ENCODE peak calls at places on chromosomes 11 and 22, in four cellular contexts. One of them, this sample, is unnamed.

GRCh38 chr22:31947296-31947695 is 3.0 kb downstream of the YWHAH start:
- DNase-seq in Panc1: peak
- DNase-seq in fibroblast of lung: no peak
- DNase-seq in progenitor cell of endocrine pancreas: no peak
- DNase-seq in this sample: no peak

GRCh38 chr22:30185129-30185528 is 61.4 kb downstream of the LIF start:
- DNase-seq in fibroblast of lung: no peak
- DNase-seq in Panc1: no peak
- DNase-seq in progenitor cell of endocrine pancreas: no peak
- DNase-seq in this sample: no peak

GRCh38 chr11:70567680-70568503 is 169.6 kb downstream of the CTTN start:
- DNase-seq in progenitor cell of endocrine pancreas: no peak
- DNase-seq in Panc1: no peak
- DNase-seq in fibroblast of lung: peak
- DNase-seq in this sample: peak

GRCh38 chr11:22624742-22625447 is 728 bp downstream of the FANCF start:
- DNase-seq in Panc1: peak
- DNase-seq in progenitor cell of endocrine pancreas: peak
- DNase-seq in fibroblast of lung: peak
- DNase-seq in this sample: peak

GRCh38 chr11:65126624-65127274 is 4.6 kb downstream of the MRPL49 start:
- DNase-seq in progenitor cell of endocrine pancreas: no peak
- DNase-seq in fibroblast of lung: no peak
- DNase-seq in Panc1: no peak
- DNase-seq in this sample: peak

GRCh38 chr11:16933756-16934603 is 80.2 kb downstream of the PLEKHA7 start:
- DNase-seq in Panc1: no peak
- DNase-seq in progenitor cell of endocrine pancreas: no peak
- DNase-seq in fibroblast of lung: no peak
- DNase-seq in this sample: no peak

GRCh38 chr22:26992556-26992955 is 335.2 kb downstream of the MIAT start:
- DNase-seq in progenitor cell of endocrine pancreas: no peak
- DNase-seq in Panc1: no peak
- DNase-seq in fibroblast of lung: no peak
- DNase-seq in this sample: no peak

GRCh38 chr11:20093775-20094174 is 66.5 kb downstream of the DBX1 start:
- DNase-seq in Panc1: no peak
- DNase-seq in progenitor cell of endocrine pancreas: no peak
- DNase-seq in fibroblast of lung: peak
- DNase-seq in this sample: no peak

GRCh38 chr11:78659326-78660319 is 85.0 kb upstream of the NARS2 start:
- DNase-seq in fibroblast of lung: no peak
- DNase-seq in progenitor cell of endocrine pancreas: no peak
- DNase-seq in Panc1: no peak
- DNase-seq in this sample: peak

GRCh38 chr11:133064152-133064877 is 468.0 kb downstream of the OPCML start:
- DNase-seq in progenitor cell of endocrine pancreas: peak
- DNase-seq in fibroblast of lung: peak
- DNase-seq in Panc1: no peak
- DNase-seq in this sample: no peak

GRCh38 chr11:18618341-18619025 is 15.7 kb downstream of the SPTY2D1 start:
- DNase-seq in Panc1: no peak
- DNase-seq in fibroblast of lung: peak
- DNase-seq in progenitor cell of endocrine pancreas: no peak
- DNase-seq in this sample: no peak

GRCh38 chr11:36693139-36693845 is 95.3 kb upstream of the RAG2 start:
- DNase-seq in Panc1: no peak
- DNase-seq in progenitor cell of endocrine pancreas: no peak
- DNase-seq in fibroblast of lung: no peak
- DNase-seq in this sample: no peak

GRCh38 chr11:120214581-120214980 is 3.7 kb downstream of the OAF start:
- DNase-seq in progenitor cell of endocrine pancreas: no peak
- DNase-seq in Panc1: no peak
- DNase-seq in fibroblast of lung: no peak
- DNase-seq in this sample: no peak

GRCh38 chr11:449889-450808 is at the start of gene PTDSS2:
- DNase-seq in Panc1: peak
- DNase-seq in fibroblast of lung: peak
- DNase-seq in progenitor cell of endocrine pancreas: peak
- DNase-seq in this sample: peak

GRCh38 chr11:92295175-92296137 is 70.8 kb downstream of the FAT3 start:
- DNase-seq in fibroblast of lung: peak
- DNase-seq in progenitor cell of endocrine pancreas: no peak
- DNase-seq in Panc1: no peak
- DNase-seq in this sample: no peak

GRCh38 chr22:26542831-26543230 is 30.6 kb upstream of the TFIP11 start:
- DNase-seq in progenitor cell of endocrine pancreas: no peak
- DNase-seq in Panc1: no peak
- DNase-seq in fibroblast of lung: no peak
- DNase-seq in this sample: no peak

GRCh38 chr11:86374586-86374985 is at the start of gene CCDC81:
- DNase-seq in fibroblast of lung: peak
- DNase-seq in Panc1: no peak
- DNase-seq in progenitor cell of endocrine pancreas: peak
- DNase-seq in this sample: no peak

GRCh38 chr11:68852628-68853027 is 10.9 kb upstream of the CPT1A start:
- DNase-seq in fibroblast of lung: no peak
- DNase-seq in Panc1: no peak
- DNase-seq in progenitor cell of endocrine pancreas: no peak
- DNase-seq in this sample: no peak

GRCh38 chr11:68859123-68859522 is 17.4 kb upstream of the CPT1A start:
- DNase-seq in progenitor cell of endocrine pancreas: no peak
- DNase-seq in Panc1: no peak
- DNase-seq in fibroblast of lung: no peak
- DNase-seq in this sample: no peak

GRCh38 chr11:68857037-68857586 is 15.4 kb upstream of the CPT1A start:
- DNase-seq in fibroblast of lung: no peak
- DNase-seq in Panc1: no peak
- DNase-seq in progenitor cell of endocrine pancreas: no peak
- DNase-seq in this sample: no peak

GRCh38 chr11:68854273-68854958 is 12.7 kb upstream of the CPT1A start:
- DNase-seq in progenitor cell of endocrine pancreas: no peak
- DNase-seq in Panc1: no peak
- DNase-seq in fibroblast of lung: no peak
- DNase-seq in this sample: no peak

DNA sequence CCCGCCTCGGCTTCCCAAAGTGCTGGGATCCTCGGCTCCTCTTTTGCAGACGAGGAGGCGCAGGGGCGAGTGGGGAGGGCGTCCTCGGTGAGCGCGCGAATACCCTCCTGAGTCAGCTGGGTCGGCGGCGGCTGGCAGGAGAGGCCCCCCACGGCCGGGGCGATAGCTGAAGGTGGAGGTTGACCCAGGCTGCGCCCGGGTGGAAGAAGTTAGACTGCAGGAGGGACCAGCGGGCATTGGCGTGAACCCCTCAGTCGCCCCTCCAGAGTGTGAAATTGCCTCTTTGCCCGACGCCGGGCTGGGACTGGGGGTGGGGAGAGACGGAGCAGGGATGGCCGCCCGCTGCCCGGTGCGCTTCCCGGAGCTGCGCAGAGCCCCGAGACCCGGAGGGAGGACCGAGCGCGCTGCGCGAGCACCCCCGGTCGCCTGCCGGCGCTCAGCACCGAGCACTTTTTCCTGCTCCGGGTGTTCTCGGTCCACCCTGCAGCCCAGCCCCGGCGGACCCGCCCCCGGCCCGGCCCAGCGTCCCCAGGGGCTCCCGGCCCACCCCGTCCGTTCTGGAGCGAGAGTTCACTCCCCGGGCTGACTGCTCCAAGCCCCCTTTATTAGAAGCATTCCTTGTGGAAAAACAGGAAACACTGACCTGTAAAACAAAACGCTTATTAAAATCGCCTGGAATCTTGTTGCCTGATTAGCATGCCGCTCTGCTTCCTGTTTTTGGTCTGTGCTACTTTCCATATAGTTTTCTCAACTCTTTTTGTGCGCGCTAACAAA is 13.7 kb upstream of the CPT1A start:
- DNase-seq in fibroblast of lung: no peak
- DNase-seq in progenitor cell of endocrine pancreas: peak
- DNase-seq in Panc1: no peak
- DNase-seq in this sample: peak
- TF ChIP-seq CTCF in fibroblast of lung: peak
- TF ChIP-seq CTCF in progenitor cell of endocrine pancreas: peak
- TF ChIP-seq CTCF in Panc1: no peak
- TF ChIP-seq CTCF in this sample: peak

GRCh38 chr22:42309865-42310264 is 39.4 kb upstream of the TCF20 start:
- DNase-seq in progenitor cell of endocrine pancreas: no peak
- DNase-seq in Panc1: no peak
- DNase-seq in fibroblast of lung: no peak
- DNase-seq in this sample: no peak

GRCh38 chr22:42310301-42310981 is 40.0 kb upstream of the TCF20 start:
- DNase-seq in fibroblast of lung: no peak
- DNase-seq in Panc1: no peak
- DNase-seq in progenitor cell of endocrine pancreas: no peak
- DNase-seq in this sample: no peak

GRCh38 chr22:42307806-42308563 is 37.5 kb upstream of the TCF20 start:
- DNase-seq in fibroblast of lung: no peak
- DNase-seq in progenitor cell of endocrine pancreas: no peak
- DNase-seq in Panc1: no peak
- DNase-seq in this sample: no peak

GRCh38 chr22:42305967-42306366 is 35.5 kb upstream of the TCF20 start:
- DNase-seq in fibroblast of lung: no peak
- DNase-seq in progenitor cell of endocrine pancreas: no peak
- DNase-seq in Panc1: no peak
- DNase-seq in this sample: no peak

DNA sequence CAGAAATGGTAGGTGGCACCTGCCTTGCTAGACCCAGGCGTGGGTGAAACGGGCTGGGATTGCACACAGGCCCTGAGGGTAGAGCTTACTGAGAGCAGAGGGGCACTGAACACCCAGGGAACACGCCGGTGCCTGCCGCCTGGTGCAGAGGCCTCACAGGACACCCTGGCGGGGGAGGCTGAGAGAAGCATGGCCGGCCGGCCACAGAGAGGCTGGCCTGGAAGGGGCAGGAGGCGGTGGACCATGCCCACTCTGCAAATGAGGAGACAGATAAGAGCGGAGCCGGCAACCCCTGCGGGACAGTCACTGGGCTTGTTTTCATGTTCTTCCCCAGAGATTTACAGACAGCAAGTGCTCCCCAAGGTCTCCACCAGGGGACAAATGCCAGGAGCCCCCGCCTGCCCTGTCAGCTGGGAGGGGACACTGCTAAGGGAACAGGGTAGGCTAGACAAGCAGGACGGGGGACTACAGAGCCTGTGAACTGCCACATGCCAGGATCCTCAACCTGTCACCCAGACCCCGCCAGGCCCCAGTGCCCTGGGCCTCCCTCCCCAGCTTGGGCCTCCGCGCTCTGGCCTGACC is 38.5 kb upstream of the TCF20 start:
- DNase-seq in Panc1: no peak
- DNase-seq in fibroblast of lung: no peak
- DNase-seq in progenitor cell of endocrine pancreas: no peak
- DNase-seq in this sample: no peak
- TF ChIP-seq CTCF in Panc1: no peak
- TF ChIP-seq CTCF in fibroblast of lung: no peak
- TF ChIP-seq CTCF in progenitor cell of endocrine pancreas: no peak
- TF ChIP-seq CTCF in this sample: no peak

DNA sequence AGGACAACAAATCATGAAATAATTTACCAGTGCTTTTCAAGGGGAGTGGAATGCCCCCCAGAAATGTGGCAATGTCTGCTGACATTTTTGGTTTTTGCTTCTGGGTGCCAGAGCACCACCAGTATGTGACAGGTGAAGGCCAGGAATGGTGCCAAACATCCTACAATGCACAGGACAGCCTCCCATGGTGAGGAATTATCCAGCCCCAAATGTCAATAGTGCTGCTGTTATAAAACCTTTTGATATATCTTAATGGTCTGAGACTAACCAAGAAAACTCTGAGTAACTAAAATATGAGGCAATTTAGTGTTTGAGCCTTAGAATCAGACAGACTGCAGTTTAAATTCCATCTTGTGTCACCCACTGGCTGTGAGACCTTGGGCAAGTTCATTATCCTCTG is 69.6 kb downstream of the AMBRA1 start:
- DNase-seq in progenitor cell of endocrine pancreas: no peak
- DNase-seq in fibroblast of lung: no peak
- DNase-seq in Panc1: no peak
- DNase-seq in this sample: no peak
- TF ChIP-seq CTCF in progenitor cell of endocrine pancreas: no peak
- TF ChIP-seq CTCF in fibroblast of lung: no peak
- TF ChIP-seq CTCF in Panc1: no peak
- TF ChIP-seq CTCF in this sample: no peak

GRCh38 chr11:61295596-61295926 is 445 bp upstream of the VWCE start:
- DNase-seq in progenitor cell of endocrine pancreas: no peak
- DNase-seq in Panc1: no peak
- DNase-seq in fibroblast of lung: no peak
- DNase-seq in this sample: no peak

GRCh38 chr11:61293869-61294716 is 1.0 kb downstream of the VWCE start:
- DNase-seq in Panc1: no peak
- DNase-seq in progenitor cell of endocrine pancreas: peak
- DNase-seq in fibroblast of lung: peak
- DNase-seq in this sample: peak

GRCh38 chr11:61294717-61295595 is at the start of gene VWCE:
- DNase-seq in progenitor cell of endocrine pancreas: peak
- DNase-seq in fibroblast of lung: peak
- DNase-seq in Panc1: no peak
- DNase-seq in this sample: peak

DNA sequence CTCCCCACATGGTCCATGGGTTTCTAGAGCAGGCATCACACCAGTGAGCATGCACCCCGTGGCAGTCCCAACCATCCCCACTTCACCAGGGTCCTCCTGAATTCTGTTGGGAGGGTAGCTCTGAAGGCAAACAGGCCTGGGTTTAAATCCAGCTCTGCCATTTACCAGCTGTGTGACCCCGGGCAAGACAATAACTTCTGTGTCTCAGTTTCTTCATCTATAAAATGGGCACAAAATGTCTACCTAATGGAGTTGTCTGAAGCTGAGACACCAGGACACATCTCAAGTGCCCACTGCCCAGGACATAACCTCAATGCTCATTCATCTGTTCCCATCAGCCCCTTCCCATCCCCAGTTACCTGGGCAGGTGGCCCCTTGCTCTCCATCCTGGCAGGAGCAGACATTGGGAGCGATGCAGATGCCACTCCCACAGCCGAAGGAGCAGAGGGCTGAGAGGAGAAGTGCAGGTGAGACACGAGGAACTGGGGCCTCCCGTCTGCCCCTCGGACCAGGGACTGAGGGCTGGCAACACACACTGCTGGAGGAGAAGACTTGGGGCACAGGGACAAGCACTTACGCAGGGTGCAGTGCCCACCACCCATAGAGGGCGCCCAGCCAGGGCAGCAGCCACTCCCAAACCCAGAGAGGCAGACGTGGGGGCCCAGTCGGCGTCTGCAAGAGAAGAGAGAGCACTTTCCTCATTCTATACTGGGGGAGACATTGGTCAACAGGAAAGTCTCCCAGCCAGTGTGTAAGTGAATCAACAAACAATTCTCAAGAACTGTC is 4.0 kb downstream of the VWCE start:
- DNase-seq in progenitor cell of endocrine pancreas: no peak
- DNase-seq in fibroblast of lung: no peak
- DNase-seq in Panc1: no peak
- DNase-seq in this sample: no peak
- TF ChIP-seq CTCF in progenitor cell of endocrine pancreas: no peak
- TF ChIP-seq CTCF in fibroblast of lung: no peak
- TF ChIP-seq CTCF in Panc1: no peak
- TF ChIP-seq CTCF in this sample: no peak

GRCh38 chr11:119100246-119100959 is 1.2 kb downstream of the DPAGT1 start:
- DNase-seq in progenitor cell of endocrine pancreas: no peak
- DNase-seq in fibroblast of lung: peak
- DNase-seq in Panc1: peak
- DNase-seq in this sample: no peak
- TF ChIP-seq CTCF in progenitor cell of endocrine pancreas: peak
- TF ChIP-seq CTCF in fibroblast of lung: peak
- TF ChIP-seq CTCF in Panc1: peak
- TF ChIP-seq CTCF in this sample: no peak

This sample was measured in tibial artery.